ENCODE peak calls at places on chromosomes 12 and 14, in seven cellular contexts. H, Q, R, W, N, G and A are unnamed samples.

GRCh38 chr12:121018860-121019259 is 2.6 kb upstream of the C12orf43 start:
- DNase-seq in H (no peak), Q (no peak), R (no peak), W (no peak), N (no peak), G (no peak), A (no peak)

GRCh38 chr14:70416717-70417349 is at the start of gene SYNJ2BP:
- DNase-seq in H (peak), Q (peak), R (peak), W (peak), N (peak), G (no peak), A (peak)

GRCh38 chr12:54935235-54935951 is 49.2 kb downstream of the TESPA1 start:
- DNase-seq in H (no peak), Q (peak), R (peak), W (peak), N (peak), G (no peak), A (peak)

GRCh38 chr12:31736472-31736871 is 7.7 kb upstream of the AMN1 start:
- DNase-seq in H (no peak), Q (peak), R (no peak), W (peak), N (peak), G (no peak), A (peak)

GRCh38 chr14:61525293-61526011 is 169.9 kb upstream of the HIF1A start:
- DNase-seq in H (no peak), Q (peak), R (peak), W (no peak), N (no peak), G (no peak), A (peak)

GRCh38 chr12:52343550-52343949 is 22.4 kb upstream of the KRT83 start:
- DNase-seq in H (no peak), Q (no peak), R (no peak), W (no peak), N (no peak), G (no peak), A (no peak)

GRCh38 chr12:29054790-29055663 is 94.1 kb upstream of the FAR2 start:
- DNase-seq in H (no peak), Q (no peak), R (no peak), W (peak), N (no peak), G (no peak), A (no peak)

GRCh38 chr14:24184104-24184970 is 4.3 kb downstream of the IPO4 start:
- DNase-seq in H (no peak), Q (no peak), R (no peak), W (no peak), N (no peak), G (no peak), A (no peak)

GRCh38 chr12:43973385-43973784 is 137.5 kb downstream of the TMEM117 start:
- DNase-seq in H (no peak), Q (no peak), R (no peak), W (no peak), N (no peak), G (no peak), A (no peak)

DNA sequence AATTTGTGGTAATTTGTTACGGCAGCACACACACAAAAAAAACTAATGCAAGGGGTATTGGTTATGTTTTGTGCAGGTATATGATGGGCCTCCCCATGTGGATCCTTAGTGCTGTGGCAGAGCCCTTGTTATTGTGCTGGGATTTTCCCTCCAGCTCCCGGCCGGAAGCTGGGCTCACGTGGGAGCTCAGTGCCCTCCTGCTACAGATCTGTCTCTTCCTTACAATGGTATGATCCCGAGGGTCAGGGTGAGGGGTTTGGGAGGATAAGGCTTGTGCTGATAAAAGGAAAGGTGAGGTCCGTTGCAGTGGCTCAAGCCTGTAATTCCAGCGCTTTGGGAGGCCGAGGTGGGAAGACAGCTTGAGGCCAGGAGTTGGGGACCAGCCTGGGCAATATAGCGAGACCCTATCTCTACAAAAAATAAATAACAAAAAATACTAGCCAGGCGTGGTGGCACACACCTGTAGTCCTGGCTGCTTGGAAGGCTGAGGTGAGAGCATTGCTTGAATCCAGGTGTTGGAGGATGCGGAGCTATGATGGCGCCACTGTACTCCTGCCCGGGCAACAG is 861 bp upstream of the SLC48A1 start:
- DNase-seq in H (no peak), Q (no peak), R (no peak), W (no peak), N (no peak), G (no peak), A (no peak)
- H3K4me3 ChIP-seq in H (peak), Q (no peak), R (peak), W (peak), N (no peak), G (peak), A (no peak)

GRCh38 chr14:26594756-26595545 is 2.9 kb downstream of the NOVA1 start:
- DNase-seq in H (peak), Q (no peak), R (no peak), W (no peak), N (no peak), G (no peak), A (no peak)
- H3K4me3 ChIP-seq in H (peak), Q (no peak), R (no peak), W (peak), N (no peak), G (peak), A (no peak)

DNA sequence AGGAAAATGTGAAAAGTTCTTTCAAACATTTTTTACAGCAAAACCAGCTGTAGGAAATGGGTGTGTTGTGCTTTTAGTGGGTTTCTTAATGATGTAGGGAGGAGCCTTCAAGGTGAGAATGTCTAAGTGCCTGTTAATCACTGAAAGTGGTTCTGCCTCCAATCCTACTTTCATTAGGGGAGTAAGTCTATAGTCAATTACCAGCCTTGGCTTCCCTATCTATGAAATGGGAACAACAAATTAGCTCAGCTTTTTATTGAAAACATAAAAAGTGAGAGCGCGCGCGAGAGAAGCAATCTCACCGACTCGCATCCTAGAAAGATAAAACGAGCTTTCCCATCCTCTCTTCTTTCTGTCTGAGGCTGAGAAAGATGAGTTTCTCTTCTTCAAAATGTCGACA is 140.0 kb upstream of the LHX5 start:
- DNase-seq in H (no peak), Q (no peak), R (no peak), W (no peak), N (no peak), G (no peak), A (no peak)
- H3K4me3 ChIP-seq in H (peak), Q (no peak), R (no peak), W (no peak), N (no peak), G (no peak), A (no peak)

DNA sequence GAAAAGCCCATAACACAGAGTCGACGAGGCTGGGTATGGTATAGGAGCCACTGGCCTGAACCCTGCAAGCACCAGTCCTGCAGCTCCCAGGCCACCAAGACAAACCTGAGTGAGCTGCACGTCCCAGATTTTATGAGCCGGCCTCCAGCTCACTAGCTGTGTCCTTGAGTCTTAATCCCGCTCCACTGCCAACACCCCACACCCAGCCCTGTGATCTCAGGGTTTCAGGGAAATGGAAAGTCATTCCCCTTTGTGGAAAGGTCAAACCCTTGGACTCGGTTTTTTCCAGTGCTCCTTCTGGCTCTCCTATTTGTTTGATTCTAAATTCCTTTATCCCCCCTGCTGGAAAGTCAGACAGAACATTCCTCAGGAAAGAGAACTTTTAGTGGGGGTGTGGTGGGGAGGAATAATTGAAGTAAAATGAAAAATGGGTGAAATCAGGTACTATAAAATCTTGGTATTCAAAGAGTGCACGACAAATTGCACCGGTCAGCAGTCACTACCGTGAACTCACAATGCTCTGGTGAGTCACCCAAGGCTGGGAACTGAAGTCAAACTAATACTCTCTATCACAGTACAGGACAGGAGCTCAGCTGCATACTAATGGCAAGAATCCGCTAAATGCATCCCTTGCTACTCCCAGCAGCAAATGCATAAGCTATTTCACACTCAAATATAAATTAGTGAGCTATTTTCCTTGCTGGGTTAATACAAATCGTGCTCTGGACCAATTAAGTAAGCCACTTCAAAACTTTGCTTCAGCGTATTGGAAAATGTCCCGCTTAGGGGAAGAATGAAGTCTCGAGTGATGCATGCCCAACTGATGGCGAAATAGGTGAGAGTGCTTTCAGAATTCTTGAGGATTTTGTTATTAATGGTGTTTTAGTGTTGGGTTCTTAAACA is 9.0 kb downstream of the PITPNM2 start:
- DNase-seq in H (peak), Q (peak), R (peak), W (peak), N (peak), G (no peak), A (no peak)
- H3K4me3 ChIP-seq in H (no peak), Q (no peak), R (peak), W (peak), N (no peak), G (no peak), A (no peak)

DNA sequence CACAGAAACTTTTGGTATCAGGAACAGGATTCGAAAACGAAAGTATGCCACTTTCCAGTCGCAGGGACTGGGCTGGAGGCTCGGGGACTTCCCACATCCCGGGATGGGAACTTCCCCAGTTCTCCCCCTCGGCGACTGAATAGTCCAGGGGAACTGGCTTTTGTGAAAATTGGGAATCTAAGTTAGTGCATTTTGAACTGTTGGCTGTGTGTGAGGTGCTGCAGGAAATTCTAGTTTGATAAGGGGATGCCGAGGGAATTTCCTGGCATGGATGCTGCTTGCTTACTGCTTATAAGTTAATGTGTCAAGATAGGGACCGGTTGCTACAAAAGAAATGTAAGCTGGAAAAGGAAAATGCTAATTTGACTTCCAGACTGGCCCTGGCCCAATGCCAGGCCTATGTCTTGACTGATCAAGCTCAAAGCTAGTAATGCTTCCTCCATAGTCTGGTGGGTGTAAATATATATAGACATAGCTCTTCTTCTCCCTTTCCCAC is 73.4 kb upstream of the EIF5 start:
- DNase-seq in H (no peak), Q (no peak), R (no peak), W (peak), N (peak), G (no peak), A (no peak)
- H3K4me3 ChIP-seq in H (no peak), Q (peak), R (peak), W (peak), N (peak), G (peak), A (peak)

DNA sequence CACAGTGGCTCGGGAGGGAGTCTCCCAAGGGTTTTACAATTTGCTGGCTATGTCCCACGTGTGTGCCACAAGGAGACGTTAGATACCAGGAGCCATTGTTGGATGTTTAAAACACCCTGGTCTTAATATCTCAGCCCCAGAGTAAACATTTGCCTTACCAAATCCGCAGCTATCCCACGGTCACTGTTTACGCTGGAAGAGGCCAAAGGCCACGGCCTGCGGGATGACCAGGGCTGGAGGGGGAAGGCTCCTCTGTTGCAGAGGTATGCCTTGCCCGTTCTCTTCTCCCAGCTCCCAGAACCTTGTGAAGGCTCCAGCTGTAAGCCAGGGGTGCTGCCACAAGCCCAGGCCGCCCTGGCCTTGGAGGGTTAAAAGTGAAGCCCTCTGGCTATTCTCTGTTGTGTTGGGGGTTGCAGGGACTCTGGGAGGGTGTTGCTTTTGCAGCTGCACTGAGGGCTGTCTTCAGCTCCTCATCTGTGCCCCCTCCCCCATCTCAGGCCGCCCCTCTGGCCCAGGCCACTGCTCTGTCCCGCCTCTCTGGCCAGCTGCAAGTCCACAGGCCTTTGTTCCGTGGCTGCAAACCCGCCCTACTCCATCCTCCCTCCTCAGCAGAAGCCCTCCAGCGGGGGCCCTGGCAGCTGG is 2.4 kb downstream of the PLEKHG3 start:
- DNase-seq in H (peak), Q (no peak), R (no peak), W (no peak), N (no peak), G (no peak), A (no peak)
- H3K4me3 ChIP-seq in H (peak), Q (no peak), R (no peak), W (no peak), N (no peak), G (peak), A (peak)

DNA sequence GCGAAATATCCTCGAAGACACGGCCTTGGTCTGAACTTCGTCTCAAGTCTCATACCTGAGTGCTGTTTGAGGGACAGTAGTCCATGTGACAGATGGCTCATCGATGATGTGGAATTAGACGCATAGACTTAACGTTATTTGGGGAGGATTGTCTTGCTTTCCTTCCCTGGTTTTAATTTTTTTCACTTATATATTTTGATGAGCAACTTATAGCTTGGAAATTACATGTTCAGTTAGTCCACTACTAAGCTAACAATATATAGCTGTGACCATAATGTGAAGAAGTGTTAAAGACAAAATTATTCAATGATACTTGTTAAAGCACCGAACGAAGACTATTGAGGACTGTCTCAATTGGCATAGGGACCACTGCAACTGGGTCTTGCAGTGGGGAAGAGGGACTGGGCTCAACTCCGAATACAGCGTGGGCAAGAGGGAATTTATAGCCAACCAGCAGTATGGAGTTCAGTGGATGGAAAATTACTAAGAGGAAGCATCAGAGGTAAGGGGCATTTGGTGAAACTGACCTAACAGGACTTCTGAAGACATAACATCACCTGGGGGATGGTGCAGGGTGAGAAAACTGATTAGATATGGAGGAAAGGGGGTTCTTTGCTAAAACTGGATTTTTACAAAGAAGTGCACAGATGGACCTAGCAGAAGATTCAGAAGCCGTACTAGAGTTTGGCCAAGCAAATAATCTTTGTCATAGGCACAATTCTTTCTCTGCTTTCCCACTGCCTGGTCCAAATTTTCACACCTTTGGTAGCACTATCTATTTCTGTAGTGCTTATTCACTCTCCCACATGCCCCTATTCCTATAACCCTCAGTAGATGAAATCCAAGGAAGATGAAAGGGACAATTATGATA is 910 bp upstream of the TM7SF3 start:
- DNase-seq in H (no peak), Q (no peak), R (no peak), W (no peak), N (no peak), G (no peak), A (no peak)
- H3K4me3 ChIP-seq in H (peak), Q (peak), R (no peak), W (peak), N (peak), G (peak), A (no peak)